ENCODE peak calls at places on chromosomes 12 and 14, in four cellular contexts. One of them, this sample, is unnamed.

GRCh38 chr12:82383930-82384513 is 25.7 kb downstream of the METTL25 start:
- DNase-seq in K562: no peak
- DNase-seq in WTC11: no peak
- DNase-seq in HEK293T: peak
- DNase-seq in this sample: no peak

GRCh38 chr14:53304726-53305381 is 151.7 kb upstream of the DDHD1 start:
- DNase-seq in WTC11: no peak
- DNase-seq in HEK293T: no peak
- DNase-seq in K562: no peak
- DNase-seq in this sample: no peak

GRCh38 chr12:2172486-2173214 is 119.9 kb downstream of the CACNA1C start:
- DNase-seq in HEK293T: no peak
- DNase-seq in K562: no peak
- DNase-seq in WTC11: no peak
- DNase-seq in this sample: no peak

GRCh38 chr14:75972729-75973480 is 8.9 kb downstream of the TGFB3 start:
- DNase-seq in HEK293T: no peak
- DNase-seq in K562: no peak
- DNase-seq in WTC11: no peak
- DNase-seq in this sample: no peak

GRCh38 chr14:103562135-103562384 is 397 bp downstream of the BAG5 start:
- DNase-seq in HEK293T: no peak
- DNase-seq in WTC11: no peak
- DNase-seq in K562: no peak
- DNase-seq in this sample: no peak

GRCh38 chr12:80216890-80217559 is 117.7 kb downstream of the OTOGL start:
- DNase-seq in WTC11: no peak
- DNase-seq in K562: no peak
- DNase-seq in HEK293T: no peak
- DNase-seq in this sample: no peak

GRCh38 chr12:57276935-57277563 is 26.1 kb upstream of the STAC3 start:
- DNase-seq in K562: peak
- DNase-seq in HEK293T: peak
- DNase-seq in WTC11: peak
- DNase-seq in this sample: peak

GRCh38 chr14:102317564-102318248 is 1.8 kb upstream of the ZNF839 start:
- DNase-seq in K562: no peak
- DNase-seq in HEK293T: no peak
- DNase-seq in WTC11: no peak
- DNase-seq in this sample: peak

GRCh38 chr14:30988509-30988908 is 36.9 kb upstream of the AP4S1 start:
- DNase-seq in K562: no peak
- DNase-seq in WTC11: no peak
- DNase-seq in HEK293T: no peak
- DNase-seq in this sample: peak

GRCh38 chr14:91363776-91364523 is 53.7 kb downstream of the CCDC88C start:
- DNase-seq in WTC11: no peak
- DNase-seq in K562: peak
- DNase-seq in HEK293T: no peak
- DNase-seq in this sample: no peak

GRCh38 chr14:98608071-98609060 is 663.6 kb downstream of the BCL11B start:
- DNase-seq in K562: no peak
- DNase-seq in WTC11: no peak
- DNase-seq in HEK293T: no peak
- DNase-seq in this sample: no peak

GRCh38 chr12:132550830-132551229 is 59.6 kb downstream of the LRCOL1 start:
- DNase-seq in WTC11: no peak
- DNase-seq in K562: no peak
- DNase-seq in HEK293T: no peak
- DNase-seq in this sample: no peak

GRCh38 chr14:66568220-66568619 is 60.3 kb downstream of the GPHN start:
- DNase-seq in HEK293T: no peak
- DNase-seq in K562: no peak
- DNase-seq in WTC11: no peak
- DNase-seq in this sample: no peak

GRCh38 chr12:57887631-57888406 is 41.3 kb upstream of the CTDSP2 start:
- DNase-seq in HEK293T: no peak
- DNase-seq in K562: peak
- DNase-seq in WTC11: peak
- DNase-seq in this sample: no peak

GRCh38 chr14:85165091-85165490 is 364.9 kb upstream of the FLRT2 start:
- DNase-seq in WTC11: no peak
- DNase-seq in K562: no peak
- DNase-seq in HEK293T: no peak
- DNase-seq in this sample: no peak

GRCh38 chr12:6635856-6636521 is at the start of gene LPAR5:
- DNase-seq in K562: peak
- DNase-seq in WTC11: peak
- DNase-seq in HEK293T: no peak
- DNase-seq in this sample: no peak

GRCh38 chr14:90274808-90275454 is 18.6 kb downstream of the PSMC1 start:
- DNase-seq in WTC11: no peak
- DNase-seq in K562: no peak
- DNase-seq in HEK293T: no peak
- DNase-seq in this sample: no peak

GRCh38 chr14:79028281-79028680 is 858.1 kb downstream of the NRXN3 start:
- DNase-seq in K562: no peak
- DNase-seq in WTC11: no peak
- DNase-seq in HEK293T: no peak
- DNase-seq in this sample: no peak

GRCh38 chr12:106149096-106149784 is 10.5 kb upstream of the NUAK1 start:
- DNase-seq in WTC11: no peak
- DNase-seq in HEK293T: no peak
- DNase-seq in K562: no peak
- DNase-seq in this sample: no peak

GRCh38 chr12:16605666-16606116 is 271 bp downstream of the LMO3 start:
- DNase-seq in HEK293T: no peak
- DNase-seq in K562: no peak
- DNase-seq in WTC11: no peak
- DNase-seq in this sample: peak

GRCh38 chr12:118375348-118375747 is 1.0 kb upstream of the SUDS3 start:
- DNase-seq in WTC11: no peak
- DNase-seq in HEK293T: no peak
- DNase-seq in K562: no peak
- DNase-seq in this sample: no peak

GRCh38 chr14:29930283-29930682 is 2.6 kb upstream of the PRKD1 start:
- DNase-seq in HEK293T: no peak
- DNase-seq in WTC11: no peak
- DNase-seq in K562: no peak
- DNase-seq in this sample: no peak

GRCh38 chr12:5165296-5165970 is 121.8 kb downstream of the KCNA5 start:
- DNase-seq in K562: no peak
- DNase-seq in HEK293T: no peak
- DNase-seq in WTC11: no peak
- DNase-seq in this sample: no peak

GRCh38 chr14:58301416-58301815 is 3.1 kb downstream of the ARID4A start:
- DNase-seq in K562: no peak
- DNase-seq in HEK293T: no peak
- DNase-seq in WTC11: no peak
- DNase-seq in this sample: no peak

GRCh38 chr14:91228112-91229004 is 16.1 kb downstream of the GPR68 start:
- DNase-seq in WTC11: peak
- DNase-seq in HEK293T: no peak
- DNase-seq in K562: peak
- DNase-seq in this sample: no peak

GRCh38 chr14:21063479-21063878 is 5.9 kb downstream of the RNASE8 start:
- DNase-seq in WTC11: no peak
- DNase-seq in K562: no peak
- DNase-seq in HEK293T: peak
- DNase-seq in this sample: no peak

GRCh38 chr12:28506271-28506670 is 316.0 kb downstream of the CCDC91 start:
- DNase-seq in K562: no peak
- DNase-seq in HEK293T: no peak
- DNase-seq in WTC11: no peak
- DNase-seq in this sample: no peak

GRCh38 chr12:113762155-113762848 is 203.8 kb downstream of the RBM19 start:
- DNase-seq in K562: no peak
- DNase-seq in WTC11: peak
- DNase-seq in HEK293T: no peak
- DNase-seq in this sample: no peak

GRCh38 chr12:92208613-92209121 is 63.0 kb upstream of the BTG1 start:
- DNase-seq in K562: no peak
- DNase-seq in WTC11: no peak
- DNase-seq in HEK293T: no peak
- DNase-seq in this sample: no peak

GRCh38 chr14:89436274-89436656 is 19.2 kb upstream of the FOXN3 start:
- DNase-seq in HEK293T: no peak
- DNase-seq in K562: no peak
- DNase-seq in WTC11: no peak
- DNase-seq in this sample: no peak

GRCh38 chr12:45232771-45233372 is 17.0 kb downstream of the ANO6 start:
- DNase-seq in K562: peak
- DNase-seq in HEK293T: peak
- DNase-seq in WTC11: peak
- DNase-seq in this sample: peak

GRCh38 chr14:35088514-35088913 is 33.3 kb downstream of the PPP2R3C start:
- DNase-seq in HEK293T: no peak
- DNase-seq in K562: no peak
- DNase-seq in WTC11: no peak
- DNase-seq in this sample: no peak

GRCh38 chr14:28142400-28143015 is 624.1 kb upstream of the FOXG1 start:
- DNase-seq in K562: no peak
- DNase-seq in HEK293T: peak
- DNase-seq in WTC11: no peak
- DNase-seq in this sample: no peak

GRCh38 chr14:69055973-69056372 is 76.9 kb upstream of the ACTN1 start:
- DNase-seq in K562: no peak
- DNase-seq in WTC11: no peak
- DNase-seq in HEK293T: no peak
- DNase-seq in this sample: no peak

GRCh38 chr14:69055125-69055524 is 76.0 kb upstream of the ACTN1 start:
- DNase-seq in K562: no peak
- DNase-seq in WTC11: no peak
- DNase-seq in HEK293T: no peak
- DNase-seq in this sample: no peak

GRCh38 chr14:69064596-69064995 is 85.5 kb upstream of the ACTN1 start:
- DNase-seq in HEK293T: no peak
- DNase-seq in K562: no peak
- DNase-seq in WTC11: no peak
- DNase-seq in this sample: peak

GRCh38 chr14:69056389-69056788 is 77.3 kb upstream of the ACTN1 start:
- DNase-seq in K562: no peak
- DNase-seq in WTC11: peak
- DNase-seq in HEK293T: no peak
- DNase-seq in this sample: no peak

GRCh38 chr14:69059658-69060648 is 80.9 kb upstream of the ACTN1 start:
- DNase-seq in WTC11: no peak
- DNase-seq in HEK293T: no peak
- DNase-seq in K562: no peak
- DNase-seq in this sample: no peak
- TF ChIP-seq ELF4 in WTC11: no peak
- TF ChIP-seq ELF4 in HEK293T: no peak
- TF ChIP-seq ELF4 in K562: no peak
- TF ChIP-seq ELF4 in this sample: no peak

GRCh38 chr14:94027566-94028449 is 1.7 kb downstream of the OTUB2 start:
- DNase-seq in HEK293T: no peak
- DNase-seq in WTC11: no peak
- DNase-seq in K562: no peak
- DNase-seq in this sample: no peak
- TF ChIP-seq SP1 in HEK293T: no peak
- TF ChIP-seq SP1 in WTC11: no peak
- TF ChIP-seq SP1 in K562: no peak
- TF ChIP-seq SP1 in this sample: no peak

DNA sequence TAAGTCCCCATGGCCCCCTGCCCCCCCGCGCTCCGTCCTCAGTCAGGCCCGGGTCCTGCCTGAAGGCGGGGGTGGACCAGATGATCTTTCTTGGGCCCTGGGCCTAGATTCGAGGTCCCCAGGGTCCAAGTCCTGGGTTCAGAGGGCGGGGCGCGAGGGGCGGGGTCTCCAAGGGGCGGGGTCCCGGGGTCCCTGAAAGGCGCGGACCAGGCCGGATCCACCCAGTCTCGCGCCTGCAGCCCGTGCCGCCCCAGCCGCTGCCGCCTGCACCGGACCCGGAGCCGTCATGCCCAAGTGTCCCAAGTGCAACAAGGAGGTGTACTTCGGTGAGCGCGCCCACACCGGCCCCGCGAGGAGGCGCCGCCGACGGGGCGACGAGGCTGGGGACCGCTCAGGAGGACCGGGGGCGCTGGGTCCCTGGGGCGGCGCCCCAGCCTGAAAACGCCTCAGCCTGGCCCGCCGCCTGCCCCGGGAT is 325 bp downstream of the CRIP1 start:
- DNase-seq in HEK293T: no peak
- DNase-seq in WTC11: peak
- DNase-seq in K562: no peak
- DNase-seq in this sample: no peak
- TF ChIP-seq ELF4 in HEK293T: no peak
- TF ChIP-seq ELF4 in WTC11: peak
- TF ChIP-seq ELF4 in K562: no peak
- TF ChIP-seq ELF4 in this sample: no peak

GRCh38 chr12:64781374-64782029 is 22.3 kb upstream of the GNS start:
- DNase-seq in WTC11: no peak
- DNase-seq in K562: no peak
- DNase-seq in HEK293T: peak
- DNase-seq in this sample: no peak

GRCh38 chr12:64779349-64779974 is 20.3 kb upstream of the GNS start:
- DNase-seq in K562: no peak
- DNase-seq in HEK293T: no peak
- DNase-seq in WTC11: no peak
- DNase-seq in this sample: no peak

GRCh38 chr12:64780220-64780530 is 21.0 kb upstream of the GNS start:
- DNase-seq in HEK293T: no peak
- DNase-seq in WTC11: no peak
- DNase-seq in K562: no peak
- DNase-seq in this sample: no peak

GRCh38 chr12:64782181-64782580 is 23.0 kb upstream of the GNS start:
- DNase-seq in K562: no peak
- DNase-seq in WTC11: no peak
- DNase-seq in HEK293T: no peak
- DNase-seq in this sample: no peak

DNA sequence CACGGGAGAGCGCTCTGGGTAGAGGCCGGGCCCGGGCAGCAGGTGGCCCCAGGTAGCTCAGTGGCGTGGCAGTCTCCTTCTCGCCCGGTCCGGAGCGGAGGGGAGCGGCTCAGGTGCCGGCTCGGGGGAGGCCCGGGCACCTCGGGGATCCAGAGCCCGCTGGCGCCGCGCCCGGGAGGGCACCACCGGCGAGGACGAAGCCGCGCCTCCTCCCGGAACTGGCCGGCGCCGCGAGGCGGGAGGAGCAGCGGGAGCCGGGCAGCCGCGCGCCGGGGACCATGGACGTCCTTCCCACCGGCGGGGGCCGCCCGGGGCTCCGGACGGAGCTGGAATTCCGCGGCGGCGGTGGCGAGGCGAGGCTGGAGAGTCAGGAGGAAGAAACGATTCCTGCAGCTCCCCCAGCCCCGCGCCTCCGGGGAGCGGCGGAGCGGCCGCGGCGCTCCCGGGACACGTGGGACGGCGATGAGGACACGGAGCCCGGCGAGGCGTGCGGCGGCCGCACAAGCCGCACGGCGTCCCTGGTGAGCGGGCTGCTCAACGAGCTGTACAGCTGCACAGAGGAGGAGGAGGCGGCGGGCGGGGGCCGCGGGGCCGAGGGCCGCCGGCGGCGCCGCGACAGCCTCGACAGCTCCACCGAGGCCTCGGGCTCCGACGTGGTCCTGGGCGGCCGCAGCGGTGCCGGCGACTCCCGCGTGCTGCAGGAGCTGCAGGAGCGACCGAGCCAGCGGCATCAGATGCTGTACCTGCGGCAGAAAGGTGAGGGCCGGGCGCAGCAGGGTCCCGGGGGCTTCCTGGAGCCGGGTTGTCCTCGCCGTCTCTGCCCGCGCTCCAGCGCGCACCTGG is 21.5 kb upstream of the GNS start:
- DNase-seq in K562: peak
- DNase-seq in HEK293T: peak
- DNase-seq in WTC11: peak
- DNase-seq in this sample: no peak
- TF ChIP-seq SP1 in K562: no peak
- TF ChIP-seq SP1 in HEK293T: no peak
- TF ChIP-seq SP1 in WTC11: no peak
- TF ChIP-seq SP1 in this sample: no peak

This sample was measured in HepG2.